ENCODE peak calls at places on chromosomes 11 and 22, in five cellular contexts. One of them, this sample, is unnamed.

GRCh38 chr11:116189378-116190170 is 583.2 kb downstream of the BUD13 start:
- DNase-seq in endothelial cell: no peak
- DNase-seq in Calu3: no peak
- DNase-seq in left ventricle myocardium inferior: no peak
- DNase-seq in uterus: no peak
- DNase-seq in this sample: no peak

GRCh38 chr11:123083623-123084029 is 21.7 kb upstream of the HSPA8 start:
- DNase-seq in endothelial cell: peak
- DNase-seq in Calu3: peak
- DNase-seq in left ventricle myocardium inferior: peak
- DNase-seq in uterus: peak
- DNase-seq in this sample: peak

GRCh38 chr11:61149624-61150615 is 11.3 kb downstream of the VPS37C start:
- DNase-seq in endothelial cell: no peak
- DNase-seq in Calu3: peak
- DNase-seq in left ventricle myocardium inferior: no peak
- DNase-seq in uterus: no peak
- DNase-seq in this sample: no peak

GRCh38 chr11:121767433-121767832 is 314.7 kb upstream of the SORL1-AS1 start:
- DNase-seq in endothelial cell: no peak
- DNase-seq in Calu3: no peak
- DNase-seq in left ventricle myocardium inferior: no peak
- DNase-seq in uterus: no peak
- DNase-seq in this sample: no peak

GRCh38 chr11:64890084-64890944 is 11.9 kb upstream of the EHD1 start:
- DNase-seq in endothelial cell: no peak
- DNase-seq in Calu3: no peak
- DNase-seq in left ventricle myocardium inferior: no peak
- DNase-seq in uterus: no peak
- DNase-seq in this sample: no peak

GRCh38 chr11:65573391-65574146 is 1.2 kb downstream of the FAM89B start:
- DNase-seq in endothelial cell: no peak
- DNase-seq in Calu3: no peak
- DNase-seq in left ventricle myocardium inferior: no peak
- DNase-seq in uterus: peak
- DNase-seq in this sample: no peak

GRCh38 chr22:19470010-19470409 is 9.0 kb downstream of the UFD1 start:
- DNase-seq in endothelial cell: no peak
- DNase-seq in Calu3: no peak
- DNase-seq in left ventricle myocardium inferior: no peak
- DNase-seq in uterus: no peak
- DNase-seq in this sample: no peak

GRCh38 chr22:30086496-30086895 is 6.2 kb downstream of the HORMAD2 start:
- DNase-seq in endothelial cell: no peak
- DNase-seq in Calu3: no peak
- DNase-seq in left ventricle myocardium inferior: no peak
- DNase-seq in uterus: no peak
- DNase-seq in this sample: no peak

GRCh38 chr11:126791446-126791845 is 209.1 kb downstream of the KIRREL3 start:
- DNase-seq in endothelial cell: no peak
- DNase-seq in Calu3: no peak
- DNase-seq in left ventricle myocardium inferior: no peak
- DNase-seq in uterus: no peak
- DNase-seq in this sample: no peak

GRCh38 chr11:60887531-60887930 is 18.9 kb downstream of the PRPF19 start:
- DNase-seq in endothelial cell: peak
- DNase-seq in Calu3: peak
- DNase-seq in left ventricle myocardium inferior: no peak
- DNase-seq in uterus: peak
- DNase-seq in this sample: no peak

GRCh38 chr22:50340157-50340879 is 2.8 kb upstream of the PPP6R2 start:
- DNase-seq in endothelial cell: no peak
- DNase-seq in Calu3: peak
- DNase-seq in left ventricle myocardium inferior: no peak
- DNase-seq in uterus: no peak
- DNase-seq in this sample: no peak

GRCh38 chr11:92557848-92558247 is 333.2 kb downstream of the FAT3 start:
- DNase-seq in endothelial cell: no peak
- DNase-seq in Calu3: no peak
- DNase-seq in left ventricle myocardium inferior: no peak
- DNase-seq in uterus: no peak
- DNase-seq in this sample: no peak

GRCh38 chr11:2573240-2574042 is 126.4 kb downstream of the KCNQ1OT1 start:
- DNase-seq in endothelial cell: no peak
- DNase-seq in Calu3: no peak
- DNase-seq in left ventricle myocardium inferior: no peak
- DNase-seq in uterus: peak
- DNase-seq in this sample: no peak

GRCh38 chr11:118290923-118291322 is 13.6 kb upstream of the CD3E start:
- DNase-seq in endothelial cell: peak
- DNase-seq in Calu3: peak
- DNase-seq in left ventricle myocardium inferior: no peak
- DNase-seq in uterus: peak
- DNase-seq in this sample: no peak

GRCh38 chr11:86671386-86672006 is 920 bp downstream of the ME3 start:
- DNase-seq in endothelial cell: peak
- DNase-seq in Calu3: no peak
- DNase-seq in left ventricle myocardium inferior: peak
- DNase-seq in uterus: peak
- DNase-seq in this sample: no peak

GRCh38 chr11:22828373-22828772 is 1.2 kb downstream of the SVIP start:
- DNase-seq in endothelial cell: no peak
- DNase-seq in Calu3: no peak
- DNase-seq in left ventricle myocardium inferior: no peak
- DNase-seq in uterus: no peak
- DNase-seq in this sample: no peak

GRCh38 chr11:86955674-86956522 is 703 bp upstream of the FZD4 start:
- DNase-seq in endothelial cell: peak
- DNase-seq in Calu3: peak
- DNase-seq in left ventricle myocardium inferior: peak
- DNase-seq in uterus: peak
- DNase-seq in this sample: peak

GRCh38 chr11:23772081-23772480 is 724.8 kb upstream of the LUZP2 start:
- DNase-seq in endothelial cell: no peak
- DNase-seq in Calu3: no peak
- DNase-seq in left ventricle myocardium inferior: no peak
- DNase-seq in uterus: no peak
- DNase-seq in this sample: no peak

GRCh38 chr11:122758974-122759373 is 79.3 kb upstream of the CRTAM start:
- DNase-seq in endothelial cell: no peak
- DNase-seq in Calu3: no peak
- DNase-seq in left ventricle myocardium inferior: no peak
- DNase-seq in uterus: no peak
- DNase-seq in this sample: no peak

GRCh38 chr11:134047586-134047999 is 21.3 kb upstream of the JAM3 start:
- DNase-seq in endothelial cell: no peak
- DNase-seq in Calu3: no peak
- DNase-seq in left ventricle myocardium inferior: peak
- DNase-seq in uterus: peak
- DNase-seq in this sample: no peak

GRCh38 chr11:20363500-20364411 is at the start of gene HTATIP2:
- DNase-seq in endothelial cell: peak
- DNase-seq in Calu3: peak
- DNase-seq in left ventricle myocardium inferior: peak
- DNase-seq in uterus: peak
- DNase-seq in this sample: peak

GRCh38 chr11:64620286-64620962 is 29.4 kb downstream of the SLC22A12 start:
- DNase-seq in endothelial cell: no peak
- DNase-seq in Calu3: no peak
- DNase-seq in left ventricle myocardium inferior: no peak
- DNase-seq in uterus: peak
- DNase-seq in this sample: no peak

GRCh38 chr11:44861829-44862545 is 88.7 kb downstream of the TP53I11 start:
- DNase-seq in endothelial cell: no peak
- DNase-seq in Calu3: peak
- DNase-seq in left ventricle myocardium inferior: peak
- DNase-seq in uterus: peak
- DNase-seq in this sample: peak

GRCh38 chr11:61507962-61508824 is at the start of gene LRRC10B:
- DNase-seq in endothelial cell: peak
- DNase-seq in Calu3: peak
- DNase-seq in left ventricle myocardium inferior: no peak
- DNase-seq in uterus: no peak
- DNase-seq in this sample: peak

GRCh38 chr22:20434264-20434751 is 3.3 kb downstream of the SCARF2 start:
- DNase-seq in endothelial cell: no peak
- DNase-seq in Calu3: no peak
- DNase-seq in left ventricle myocardium inferior: no peak
- DNase-seq in uterus: peak
- DNase-seq in this sample: no peak

GRCh38 chr11:119934267-119934666 is 203.6 kb downstream of the TRIM29 start:
- DNase-seq in endothelial cell: no peak
- DNase-seq in Calu3: no peak
- DNase-seq in left ventricle myocardium inferior: no peak
- DNase-seq in uterus: no peak
- DNase-seq in this sample: no peak

GRCh38 chr11:8863838-8864237 is 47.2 kb upstream of the AKIP1 start:
- DNase-seq in endothelial cell: no peak
- DNase-seq in Calu3: no peak
- DNase-seq in left ventricle myocardium inferior: no peak
- DNase-seq in uterus: no peak
- DNase-seq in this sample: no peak

GRCh38 chr11:62770778-62771143 is 435 bp upstream of the TAF6L start:
- DNase-seq in endothelial cell: peak
- DNase-seq in Calu3: no peak
- DNase-seq in left ventricle myocardium inferior: no peak
- DNase-seq in uterus: peak
- DNase-seq in this sample: no peak

GRCh38 chr11:27705873-27706820 is 5.9 kb upstream of the BDNF start:
- DNase-seq in endothelial cell: no peak
- DNase-seq in Calu3: peak
- DNase-seq in left ventricle myocardium inferior: no peak
- DNase-seq in uterus: no peak
- DNase-seq in this sample: no peak

GRCh38 chr22:23534201-23534850 is 45.8 kb downstream of the IGLL1 start:
- DNase-seq in endothelial cell: no peak
- DNase-seq in Calu3: no peak
- DNase-seq in left ventricle myocardium inferior: no peak
- DNase-seq in uterus: no peak
- DNase-seq in this sample: peak

GRCh38 chr11:70766901-70767300 is 368.6 kb downstream of the CTTN start:
- DNase-seq in endothelial cell: no peak
- DNase-seq in Calu3: no peak
- DNase-seq in left ventricle myocardium inferior: no peak
- DNase-seq in uterus: no peak
- DNase-seq in this sample: no peak

GRCh38 chr11:11444027-11444799 is 91.2 kb upstream of the CSNK2A3 start:
- DNase-seq in endothelial cell: no peak
- DNase-seq in Calu3: no peak
- DNase-seq in left ventricle myocardium inferior: no peak
- DNase-seq in uterus: no peak
- DNase-seq in this sample: no peak

GRCh38 chr11:126585388-126586302 is 230.2 kb downstream of the ST3GAL4 start:
- DNase-seq in endothelial cell: no peak
- DNase-seq in Calu3: peak
- DNase-seq in left ventricle myocardium inferior: peak
- DNase-seq in uterus: peak
- DNase-seq in this sample: peak

GRCh38 chr11:83773950-83774880 is 488.0 kb upstream of the CCDC90B start:
- DNase-seq in endothelial cell: no peak
- DNase-seq in Calu3: no peak
- DNase-seq in left ventricle myocardium inferior: no peak
- DNase-seq in uterus: no peak
- DNase-seq in this sample: no peak

GRCh38 chr11:72996959-72997358 is 145.2 kb downstream of the FCHSD2 start:
- DNase-seq in endothelial cell: no peak
- DNase-seq in Calu3: no peak
- DNase-seq in left ventricle myocardium inferior: no peak
- DNase-seq in uterus: no peak
- DNase-seq in this sample: no peak

GRCh38 chr11:850777-851762 is 8.4 kb downstream of the TSPAN4 start:
- DNase-seq in endothelial cell: no peak
- DNase-seq in Calu3: no peak
- DNase-seq in left ventricle myocardium inferior: no peak
- DNase-seq in uterus: no peak
- DNase-seq in this sample: no peak
- TF ChIP-seq CTCF in endothelial cell: no peak
- TF ChIP-seq CTCF in Calu3: no peak
- TF ChIP-seq CTCF in left ventricle myocardium inferior: no peak
- TF ChIP-seq CTCF in uterus: peak
- TF ChIP-seq CTCF in this sample: no peak

GRCh38 chr11:77340501-77340900 is 39.0 kb upstream of the GDPD4 start:
- DNase-seq in endothelial cell: no peak
- DNase-seq in Calu3: no peak
- DNase-seq in left ventricle myocardium inferior: no peak
- DNase-seq in uterus: no peak
- DNase-seq in this sample: no peak

GRCh38 chr11:77351281-77351905 is 49.9 kb upstream of the GDPD4 start:
- DNase-seq in endothelial cell: no peak
- DNase-seq in Calu3: no peak
- DNase-seq in left ventricle myocardium inferior: no peak
- DNase-seq in uterus: no peak
- DNase-seq in this sample: no peak

GRCh38 chr11:77346906-77347603 is 45.6 kb upstream of the GDPD4 start:
- DNase-seq in endothelial cell: no peak
- DNase-seq in Calu3: no peak
- DNase-seq in left ventricle myocardium inferior: no peak
- DNase-seq in uterus: no peak
- DNase-seq in this sample: no peak

GRCh38 chr11:77347962-77348361 is 46.5 kb upstream of the GDPD4 start:
- DNase-seq in endothelial cell: no peak
- DNase-seq in Calu3: no peak
- DNase-seq in left ventricle myocardium inferior: no peak
- DNase-seq in uterus: no peak
- DNase-seq in this sample: no peak

GRCh38 chr11:77345621-77346020 is 44.1 kb upstream of the GDPD4 start:
- DNase-seq in endothelial cell: no peak
- DNase-seq in Calu3: no peak
- DNase-seq in left ventricle myocardium inferior: no peak
- DNase-seq in uterus: no peak
- DNase-seq in this sample: no peak
- TF ChIP-seq CTCF in endothelial cell: no peak
- TF ChIP-seq CTCF in Calu3: no peak
- TF ChIP-seq CTCF in left ventricle myocardium inferior: no peak
- TF ChIP-seq CTCF in uterus: no peak
- TF ChIP-seq CTCF in this sample: no peak

DNA sequence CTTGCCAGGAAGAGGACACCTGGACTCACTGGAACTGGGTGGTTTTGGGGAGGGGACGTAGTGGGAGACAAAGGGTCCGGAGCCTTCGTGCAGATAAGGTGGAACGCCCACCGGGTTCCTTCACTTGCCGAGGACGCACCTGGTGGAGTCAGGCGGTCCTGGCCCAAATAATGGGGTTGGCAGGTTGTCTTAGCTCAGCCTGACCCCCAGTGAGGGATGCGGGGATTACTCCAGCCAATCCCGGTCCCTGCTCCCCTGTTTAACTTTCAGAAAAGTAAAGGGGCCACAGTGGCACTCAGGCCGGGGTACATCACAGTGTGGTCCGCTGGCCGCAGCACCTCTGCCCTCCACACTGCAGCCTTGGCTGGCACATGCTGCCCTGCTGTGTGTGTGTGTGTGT is 18.0 kb downstream of the A4GALT start:
- DNase-seq in endothelial cell: no peak
- DNase-seq in Calu3: no peak
- DNase-seq in left ventricle myocardium inferior: no peak
- DNase-seq in uterus: peak
- DNase-seq in this sample: no peak
- TF ChIP-seq CTCF in endothelial cell: no peak
- TF ChIP-seq CTCF in Calu3: no peak
- TF ChIP-seq CTCF in left ventricle myocardium inferior: no peak
- TF ChIP-seq CTCF in uterus: no peak
- TF ChIP-seq CTCF in this sample: no peak

GRCh38 chr22:31977141-31977781 is 32.9 kb downstream of the YWHAH start:
- DNase-seq in endothelial cell: peak
- DNase-seq in Calu3: peak
- DNase-seq in left ventricle myocardium inferior: peak
- DNase-seq in uterus: peak
- DNase-seq in this sample: peak
- TF ChIP-seq CTCF in endothelial cell: peak
- TF ChIP-seq CTCF in Calu3: peak
- TF ChIP-seq CTCF in left ventricle myocardium inferior: peak
- TF ChIP-seq CTCF in uterus: peak
- TF ChIP-seq CTCF in this sample: peak

This sample was measured in mesothelial cell of epicardium.